ENCODE peak calls at places on chromosome 13, in five cellular contexts. H is heart right ventricle, O is GM13976, M is IMR-90, T is AG10803. R is an unnamed sample.
A peak's percentile ranks its signal among the peaks of the same experiment; 100 is the strongest.

GRCh38 chr13:46386996-46387851 is at the start of gene RUBCNL:
- DNase-seq in H (peak; percentile 31), M (no peak), O (peak; percentile 87), T (peak; percentile 31), R (peak; percentile 59)

GRCh38 chr13:86562876-86563275 is 763.7 kb upstream of the SLITRK6 start:
- DNase-seq in T (no peak), H (no peak), O (no peak), M (no peak), R (no peak)

GRCh38 chr13:71806885-71807284 is 60.1 kb downstream of the DACH1 start:
- DNase-seq in M (no peak), O (no peak), T (no peak), H (no peak), R (no peak)

GRCh38 chr13:88622362-88622973 is 951.3 kb downstream of the SLITRK5 start:
- DNase-seq in H (no peak), O (no peak), M (no peak), T (no peak), R (peak; percentile 6)

GRCh38 chr13:21074601-21075302 is 13.4 kb upstream of the LATS2 start:
- DNase-seq in O (peak; percentile 40), M (no peak), T (peak; percentile 51), H (no peak), R (peak; percentile 80)

GRCh38 chr13:50915562-50915961 is 6.0 kb downstream of the RNASEH2B start:
- DNase-seq in O (no peak), M (no peak), H (no peak), T (no peak), R (peak; percentile 52)

GRCh38 chr13:42600943-42601342 is 27.0 kb downstream of the TNFSF11 start:
- DNase-seq in H (no peak), T (no peak), M (no peak), O (no peak), R (peak; percentile 10)

GRCh38 chr13:42497798-42498197 is 76.2 kb upstream of the TNFSF11 start:
- DNase-seq in M (peak; percentile 40), T (no peak), O (peak; percentile 38), H (no peak), R (peak; percentile 53)

GRCh38 chr13:35879111-35879510 is 252.1 kb downstream of the DCLK1 start:
- DNase-seq in H (no peak), O (no peak), T (no peak), M (no peak), R (no peak)

GRCh38 chr13:80126382-80127068 is 214.4 kb downstream of the SPRY2 start:
- DNase-seq in T (no peak), H (no peak), M (no peak), O (no peak), R (no peak)

GRCh38 chr13:27053902-27054595 is 117.6 kb downstream of the USP12 start:
- DNase-seq in O (no peak), H (no peak), T (peak; percentile 88), M (peak; percentile 88), R (no peak)

GRCh38 chr13:30108913-30109237 is 198.5 kb downstream of the KATNAL1 start:
- DNase-seq in T (no peak), H (no peak), O (no peak), M (no peak), R (no peak)

GRCh38 chr13:99991013-99991805 is 9.6 kb downstream of the ZIC2 start:
- DNase-seq in T (no peak), H (no peak), O (no peak), M (no peak), R (no peak)

GRCh38 chr13:31150315-31150985 is 11.3 kb downstream of the HSPH1 start:
- DNase-seq in M (no peak), O (no peak), H (no peak), T (no peak), R (no peak)

GRCh38 chr13:46232281-46232680 is 20.6 kb downstream of the LRRC63 start:
- DNase-seq in O (no peak), H (no peak), M (peak; percentile 1), T (peak; percentile 33), R (no peak)

GRCh38 chr13:37878496-37878895 is 8.9 kb upstream of the TRPC4 start:
- DNase-seq in H (no peak), M (peak; percentile 53), T (peak; percentile 79), O (no peak), R (no peak)

GRCh38 chr13:40207110-40207478 is 459.3 kb downstream of the FOXO1 start:
- DNase-seq in H (no peak), M (no peak), T (no peak), O (peak; percentile 50), R (peak; percentile 23)

DNA sequence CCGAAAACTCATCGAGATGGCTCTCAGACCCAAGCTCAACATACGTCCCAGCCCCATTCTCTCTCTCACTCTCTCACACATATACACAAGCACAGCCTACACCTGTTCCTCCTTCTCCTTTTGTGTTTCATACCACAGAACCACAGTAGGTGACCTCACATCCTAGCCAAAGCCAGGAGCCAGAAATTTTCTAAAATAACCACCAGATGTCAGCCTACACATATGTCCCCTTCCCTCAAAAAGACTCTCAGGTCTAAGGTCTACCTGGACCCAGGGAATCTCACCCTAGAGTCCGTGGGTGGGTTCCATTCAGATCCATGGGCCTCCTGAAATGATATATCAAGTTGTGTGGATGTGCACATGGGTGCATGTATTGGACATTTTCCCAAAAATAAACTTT is 104.2 kb upstream of the IPO5 start:
- DNase-seq in O (peak; percentile 38), M (peak; percentile 52), H (no peak), T (peak; percentile 17), R (no peak)
- TF ChIP-seq CTCF in O (no peak), M (peak; percentile 58), H (peak; percentile 24), T (peak; percentile 53), R (no peak)

GRCh38 chr13:52737451-52737850 is 2.2 kb downstream of the CNMD start:
- DNase-seq in M (no peak), T (no peak), H (no peak), O (no peak), R (no peak)

GRCh38 chr13:52737900-52738299 is 1.7 kb downstream of the CNMD start:
- DNase-seq in M (no peak), O (no peak), H (no peak), T (no peak), R (no peak)

GRCh38 chr13:52739468-52740071 is at the start of gene CNMD:
- DNase-seq in M (no peak), O (no peak), T (no peak), H (no peak), R (no peak)

GRCh38 chr13:52736891-52737290 is 2.7 kb downstream of the CNMD start:
- DNase-seq in T (no peak), O (no peak), H (no peak), M (no peak), R (no peak)

GRCh38 chr13:52738719-52739467 is 727 bp downstream of the CNMD start:
- DNase-seq in H (no peak), M (no peak), O (peak; percentile 82), T (no peak), R (peak; percentile 42)
- TF ChIP-seq CTCF in H (peak; percentile 72), M (peak; percentile 39), O (peak; percentile 66), T (peak; percentile 4), R (peak; percentile 74)

DNA sequence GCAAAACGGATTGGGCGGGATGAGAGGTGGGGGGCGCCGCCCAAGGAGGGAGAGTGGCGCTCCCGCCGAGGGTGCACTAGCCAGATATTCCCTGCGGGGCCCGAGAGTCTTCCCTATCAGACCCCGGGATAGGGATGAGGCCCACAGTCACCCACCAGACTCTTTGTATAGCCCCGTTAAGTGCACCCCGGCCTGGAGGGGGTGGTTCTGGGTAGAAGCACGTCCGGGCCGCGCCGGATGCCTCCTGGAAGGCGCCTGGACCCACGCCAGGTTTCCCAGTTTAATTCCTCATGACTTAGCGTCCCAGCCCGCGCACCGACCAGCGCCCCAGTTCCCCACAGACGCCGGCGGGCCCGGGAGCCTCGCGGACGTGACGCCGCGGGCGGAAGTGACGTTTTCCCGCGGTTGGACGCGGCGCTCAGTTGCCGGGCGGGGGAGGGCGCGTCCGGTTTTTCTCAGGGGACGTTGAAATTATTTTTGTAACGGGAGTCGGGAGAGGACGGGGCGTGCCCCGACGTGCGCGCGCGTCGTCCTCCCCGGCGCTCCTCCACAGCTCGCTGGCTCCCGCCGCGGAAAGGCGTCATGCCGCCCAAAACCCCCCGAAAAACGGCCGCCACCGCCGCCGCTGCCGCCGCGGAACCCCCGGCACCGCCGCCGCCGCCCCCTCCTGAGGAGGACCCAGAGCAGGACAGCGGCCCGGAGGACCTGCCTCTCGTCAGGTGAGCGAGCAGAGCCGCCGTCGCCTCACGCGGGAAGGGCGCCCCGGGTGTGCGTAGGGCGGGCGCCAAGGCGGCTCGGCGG is at the start of gene RB1:
- DNase-seq in H (peak; percentile 94), M (peak; percentile 87), O (peak; percentile 86), T (peak; percentile 89), R (peak; percentile 93)
- TF ChIP-seq CTCF in H (no peak), M (no peak), O (no peak), T (no peak), R (no peak)

DNA sequence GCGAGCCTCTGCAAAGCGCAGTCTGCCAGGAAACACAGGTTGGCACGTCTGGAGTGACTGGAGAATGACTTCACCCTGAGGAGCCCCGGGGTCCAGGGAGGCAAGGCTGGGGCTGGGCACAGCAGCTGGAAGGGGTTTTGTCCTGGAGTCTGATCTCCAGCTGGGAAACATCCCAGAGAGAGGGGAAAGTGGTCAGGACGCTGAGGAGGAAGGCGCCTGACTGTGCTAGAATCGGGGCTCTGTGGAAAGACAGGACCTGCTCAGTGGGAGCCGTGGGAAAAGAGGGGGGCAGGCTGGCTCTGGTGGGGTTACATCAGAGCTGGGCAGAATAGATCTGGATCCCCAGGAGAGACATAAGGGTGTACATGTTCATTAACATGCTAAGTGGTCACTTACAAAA is 106.7 kb downstream of the COL4A1 start:
- DNase-seq in O (no peak), H (no peak), M (no peak), T (no peak), R (no peak)
- TF ChIP-seq CTCF in O (no peak), H (no peak), M (no peak), T (no peak), R (no peak)